ENCODE peak calls at places on chromosomes 6 and 20, in ten cellular contexts. One of them, this sample, is unnamed.

GRCh38 chr20:3889489-3890409 is 562 bp downstream of the PANK2 start:
- DNase-seq in H7: peak
- DNase-seq in right atrium auricular region: no peak
- DNase-seq in AG09309: no peak
- DNase-seq in CD8-positive, alpha-beta T cell: no peak
- DNase-seq in fibroblast of mammary gland: no peak
- DNase-seq in psoas muscle: peak
- DNase-seq in HL-60: peak
- DNase-seq in mucosa of descending colon: peak
- DNase-seq in HFF-Myc: no peak
- DNase-seq in this sample: no peak

GRCh38 chr6:112879920-112880413 is 532.8 kb downstream of the RFPL4B start:
- DNase-seq in H7: peak
- DNase-seq in right atrium auricular region: no peak
- DNase-seq in AG09309: no peak
- DNase-seq in CD8-positive, alpha-beta T cell: no peak
- DNase-seq in fibroblast of mammary gland: peak
- DNase-seq in psoas muscle: peak
- DNase-seq in HL-60: no peak
- DNase-seq in mucosa of descending colon: peak
- DNase-seq in HFF-Myc: no peak
- DNase-seq in this sample: peak

GRCh38 chr20:15449061-15449460 is 1111.6 kb upstream of the FLRT3 start:
- DNase-seq in H7: no peak
- DNase-seq in right atrium auricular region: no peak
- DNase-seq in AG09309: no peak
- DNase-seq in CD8-positive, alpha-beta T cell: no peak
- DNase-seq in fibroblast of mammary gland: no peak
- DNase-seq in psoas muscle: no peak
- DNase-seq in HL-60: no peak
- DNase-seq in mucosa of descending colon: no peak
- DNase-seq in HFF-Myc: no peak
- DNase-seq in this sample: no peak

GRCh38 chr6:1015819-1016218 is 296.1 kb upstream of the FOXQ1 start:
- DNase-seq in H7: no peak
- DNase-seq in right atrium auricular region: no peak
- DNase-seq in AG09309: no peak
- DNase-seq in CD8-positive, alpha-beta T cell: no peak
- DNase-seq in fibroblast of mammary gland: no peak
- DNase-seq in psoas muscle: no peak
- DNase-seq in HL-60: no peak
- DNase-seq in mucosa of descending colon: no peak
- DNase-seq in HFF-Myc: peak
- DNase-seq in this sample: peak

GRCh38 chr6:138272543-138273305 is 54.4 kb upstream of the PBOV1 start:
- DNase-seq in H7: no peak
- DNase-seq in right atrium auricular region: no peak
- DNase-seq in AG09309: no peak
- DNase-seq in CD8-positive, alpha-beta T cell: no peak
- DNase-seq in fibroblast of mammary gland: no peak
- DNase-seq in psoas muscle: no peak
- DNase-seq in HL-60: no peak
- DNase-seq in mucosa of descending colon: no peak
- DNase-seq in HFF-Myc: no peak
- DNase-seq in this sample: no peak

GRCh38 chr6:36139991-36140710 is 9.8 kb downstream of the MAPK13 start:
- DNase-seq in H7: peak
- DNase-seq in right atrium auricular region: no peak
- DNase-seq in AG09309: no peak
- DNase-seq in CD8-positive, alpha-beta T cell: no peak
- DNase-seq in fibroblast of mammary gland: no peak
- DNase-seq in psoas muscle: no peak
- DNase-seq in HL-60: no peak
- DNase-seq in mucosa of descending colon: no peak
- DNase-seq in HFF-Myc: no peak
- DNase-seq in this sample: no peak

GRCh38 chr6:129501401-129502051 is 208.5 kb downstream of the ARHGAP18 start:
- DNase-seq in H7: no peak
- DNase-seq in right atrium auricular region: no peak
- DNase-seq in AG09309: peak
- DNase-seq in CD8-positive, alpha-beta T cell: no peak
- DNase-seq in fibroblast of mammary gland: peak
- DNase-seq in psoas muscle: peak
- DNase-seq in HL-60: no peak
- DNase-seq in mucosa of descending colon: no peak
- DNase-seq in HFF-Myc: peak
- DNase-seq in this sample: peak

GRCh38 chr20:63363981-63364536 is 2.9 kb upstream of the CHRNA4 start:
- DNase-seq in H7: no peak
- DNase-seq in right atrium auricular region: no peak
- DNase-seq in AG09309: no peak
- DNase-seq in CD8-positive, alpha-beta T cell: no peak
- DNase-seq in fibroblast of mammary gland: no peak
- DNase-seq in psoas muscle: no peak
- DNase-seq in HL-60: no peak
- DNase-seq in mucosa of descending colon: no peak
- DNase-seq in HFF-Myc: no peak
- DNase-seq in this sample: no peak

GRCh38 chr6:7671076-7671475 is 54.8 kb upstream of the BMP6 start:
- DNase-seq in H7: no peak
- DNase-seq in right atrium auricular region: no peak
- DNase-seq in AG09309: peak
- DNase-seq in CD8-positive, alpha-beta T cell: no peak
- DNase-seq in fibroblast of mammary gland: peak
- DNase-seq in psoas muscle: no peak
- DNase-seq in HL-60: no peak
- DNase-seq in mucosa of descending colon: no peak
- DNase-seq in HFF-Myc: no peak
- DNase-seq in this sample: peak

GRCh38 chr20:62352402-62353288 is 14.5 kb downstream of the LAMA5 start:
- DNase-seq in H7: no peak
- DNase-seq in right atrium auricular region: peak
- DNase-seq in AG09309: no peak
- DNase-seq in CD8-positive, alpha-beta T cell: no peak
- DNase-seq in fibroblast of mammary gland: peak
- DNase-seq in psoas muscle: peak
- DNase-seq in HL-60: no peak
- DNase-seq in mucosa of descending colon: no peak
- DNase-seq in HFF-Myc: no peak
- DNase-seq in this sample: no peak

GRCh38 chr20:64055893-64056638 is 6.6 kb upstream of the SOX18 start:
- DNase-seq in H7: peak
- DNase-seq in right atrium auricular region: no peak
- DNase-seq in AG09309: no peak
- DNase-seq in CD8-positive, alpha-beta T cell: no peak
- DNase-seq in fibroblast of mammary gland: no peak
- DNase-seq in psoas muscle: peak
- DNase-seq in HL-60: no peak
- DNase-seq in mucosa of descending colon: no peak
- DNase-seq in HFF-Myc: no peak
- DNase-seq in this sample: no peak

GRCh38 chr6:162964703-162965140 is 236.9 kb downstream of the PACRG start:
- DNase-seq in H7: no peak
- DNase-seq in right atrium auricular region: no peak
- DNase-seq in AG09309: peak
- DNase-seq in CD8-positive, alpha-beta T cell: no peak
- DNase-seq in fibroblast of mammary gland: peak
- DNase-seq in psoas muscle: peak
- DNase-seq in HL-60: no peak
- DNase-seq in mucosa of descending colon: peak
- DNase-seq in HFF-Myc: peak
- DNase-seq in this sample: peak

GRCh38 chr6:121485359-121485809 is 49.9 kb downstream of the GJA1 start:
- DNase-seq in H7: no peak
- DNase-seq in right atrium auricular region: no peak
- DNase-seq in AG09309: peak
- DNase-seq in CD8-positive, alpha-beta T cell: no peak
- DNase-seq in fibroblast of mammary gland: peak
- DNase-seq in psoas muscle: no peak
- DNase-seq in HL-60: no peak
- DNase-seq in mucosa of descending colon: no peak
- DNase-seq in HFF-Myc: no peak
- DNase-seq in this sample: peak

GRCh38 chr20:45967551-45968080 is 4.4 kb downstream of the ZNF335 start:
- DNase-seq in H7: peak
- DNase-seq in right atrium auricular region: no peak
- DNase-seq in AG09309: no peak
- DNase-seq in CD8-positive, alpha-beta T cell: no peak
- DNase-seq in fibroblast of mammary gland: no peak
- DNase-seq in psoas muscle: no peak
- DNase-seq in HL-60: no peak
- DNase-seq in mucosa of descending colon: no peak
- DNase-seq in HFF-Myc: no peak
- DNase-seq in this sample: no peak

GRCh38 chr20:45970646-45971424 is 1.2 kb downstream of the ZNF335 start:
- DNase-seq in H7: peak
- DNase-seq in right atrium auricular region: no peak
- DNase-seq in AG09309: no peak
- DNase-seq in CD8-positive, alpha-beta T cell: no peak
- DNase-seq in fibroblast of mammary gland: peak
- DNase-seq in psoas muscle: no peak
- DNase-seq in HL-60: no peak
- DNase-seq in mucosa of descending colon: peak
- DNase-seq in HFF-Myc: no peak
- DNase-seq in this sample: peak

GRCh38 chr20:45969712-45970634 is 2.0 kb downstream of the ZNF335 start:
- DNase-seq in H7: peak
- DNase-seq in right atrium auricular region: no peak
- DNase-seq in AG09309: no peak
- DNase-seq in CD8-positive, alpha-beta T cell: no peak
- DNase-seq in fibroblast of mammary gland: peak
- DNase-seq in psoas muscle: peak
- DNase-seq in HL-60: peak
- DNase-seq in mucosa of descending colon: peak
- DNase-seq in HFF-Myc: peak
- DNase-seq in this sample: peak

GRCh38 chr20:45968081-45968671 is 3.8 kb downstream of the ZNF335 start:
- DNase-seq in H7: no peak
- DNase-seq in right atrium auricular region: no peak
- DNase-seq in AG09309: no peak
- DNase-seq in CD8-positive, alpha-beta T cell: no peak
- DNase-seq in fibroblast of mammary gland: peak
- DNase-seq in psoas muscle: peak
- DNase-seq in HL-60: no peak
- DNase-seq in mucosa of descending colon: no peak
- DNase-seq in HFF-Myc: no peak
- DNase-seq in this sample: no peak

GRCh38 chr20:45968801-45969711 is 2.9 kb downstream of the ZNF335 start:
- DNase-seq in H7: no peak
- DNase-seq in right atrium auricular region: no peak
- DNase-seq in AG09309: no peak
- DNase-seq in CD8-positive, alpha-beta T cell: no peak
- DNase-seq in fibroblast of mammary gland: peak
- DNase-seq in psoas muscle: peak
- DNase-seq in HL-60: no peak
- DNase-seq in mucosa of descending colon: no peak
- DNase-seq in HFF-Myc: no peak
- DNase-seq in this sample: peak
- H3K4me3 ChIP-seq in H7: no peak
- H3K4me3 ChIP-seq in right atrium auricular region: no peak
- H3K4me3 ChIP-seq in AG09309: no peak
- H3K4me3 ChIP-seq in CD8-positive, alpha-beta T cell: no peak
- H3K4me3 ChIP-seq in fibroblast of mammary gland: peak
- H3K4me3 ChIP-seq in psoas muscle: peak
- H3K4me3 ChIP-seq in HL-60: no peak
- H3K4me3 ChIP-seq in mucosa of descending colon: no peak
- H3K4me3 ChIP-seq in HFF-Myc: peak
- H3K4me3 ChIP-seq in this sample: peak

DNA sequence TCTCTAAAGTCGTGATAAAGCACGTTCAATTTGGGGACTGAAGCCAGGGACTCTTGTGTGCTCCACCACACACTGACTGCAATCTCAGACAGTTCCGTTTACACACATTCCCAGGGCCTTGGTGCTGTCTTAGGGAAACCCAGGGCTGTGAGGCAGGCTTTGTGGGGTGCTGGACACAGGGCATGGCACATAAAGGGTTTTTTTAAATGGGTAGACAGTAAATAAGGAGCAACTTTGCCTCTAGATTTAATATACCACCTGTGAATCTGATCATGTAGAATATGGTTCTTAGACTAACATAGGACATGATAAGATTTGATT is 2.3 kb downstream of the ENTPD6 start:
- DNase-seq in H7: no peak
- DNase-seq in right atrium auricular region: no peak
- DNase-seq in AG09309: no peak
- DNase-seq in CD8-positive, alpha-beta T cell: no peak
- DNase-seq in fibroblast of mammary gland: no peak
- DNase-seq in psoas muscle: no peak
- DNase-seq in HL-60: no peak
- DNase-seq in mucosa of descending colon: no peak
- DNase-seq in HFF-Myc: no peak
- DNase-seq in this sample: no peak
- H3K4me3 ChIP-seq in H7: no peak
- H3K4me3 ChIP-seq in right atrium auricular region: peak
- H3K4me3 ChIP-seq in AG09309: no peak
- H3K4me3 ChIP-seq in CD8-positive, alpha-beta T cell: no peak
- H3K4me3 ChIP-seq in fibroblast of mammary gland: no peak
- H3K4me3 ChIP-seq in psoas muscle: no peak
- H3K4me3 ChIP-seq in HL-60: no peak
- H3K4me3 ChIP-seq in mucosa of descending colon: no peak
- H3K4me3 ChIP-seq in HFF-Myc: no peak
- H3K4me3 ChIP-seq in this sample: no peak

GRCh38 chr6:127506894-127507293 is 12.2 kb downstream of the MTCL3 start:
- DNase-seq in H7: no peak
- DNase-seq in right atrium auricular region: no peak
- DNase-seq in AG09309: no peak
- DNase-seq in CD8-positive, alpha-beta T cell: no peak
- DNase-seq in fibroblast of mammary gland: no peak
- DNase-seq in psoas muscle: no peak
- DNase-seq in HL-60: no peak
- DNase-seq in mucosa of descending colon: no peak
- DNase-seq in HFF-Myc: no peak
- DNase-seq in this sample: no peak

DNA sequence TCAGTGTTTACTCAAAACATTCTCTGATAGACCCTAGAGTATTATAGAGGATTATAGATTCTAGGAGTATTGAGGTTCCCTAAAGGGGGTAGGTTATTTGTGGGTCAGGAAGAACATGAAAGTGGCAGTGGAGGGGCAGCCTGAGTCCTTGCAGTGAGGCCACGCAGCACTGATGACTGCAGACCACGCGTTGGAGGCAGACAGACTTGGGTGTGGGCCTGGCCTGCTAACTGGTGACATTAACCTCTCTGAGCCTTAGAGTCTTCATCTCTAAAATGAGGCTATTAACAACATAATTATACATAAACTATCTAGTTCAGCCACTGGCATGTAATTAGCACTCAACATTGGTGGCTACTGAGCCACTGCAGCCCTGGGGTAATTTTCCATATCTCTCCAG is 16.1 kb downstream of the MTCL3 start:
- DNase-seq in H7: no peak
- DNase-seq in right atrium auricular region: no peak
- DNase-seq in AG09309: no peak
- DNase-seq in CD8-positive, alpha-beta T cell: no peak
- DNase-seq in fibroblast of mammary gland: no peak
- DNase-seq in psoas muscle: no peak
- DNase-seq in HL-60: no peak
- DNase-seq in mucosa of descending colon: no peak
- DNase-seq in HFF-Myc: no peak
- DNase-seq in this sample: no peak
- H3K4me3 ChIP-seq in H7: no peak
- H3K4me3 ChIP-seq in right atrium auricular region: no peak
- H3K4me3 ChIP-seq in AG09309: no peak
- H3K4me3 ChIP-seq in CD8-positive, alpha-beta T cell: no peak
- H3K4me3 ChIP-seq in fibroblast of mammary gland: no peak
- H3K4me3 ChIP-seq in psoas muscle: no peak
- H3K4me3 ChIP-seq in HL-60: no peak
- H3K4me3 ChIP-seq in mucosa of descending colon: no peak
- H3K4me3 ChIP-seq in HFF-Myc: no peak
- H3K4me3 ChIP-seq in this sample: no peak

GRCh38 chr20:49635829-49636228 is 67.9 kb upstream of the PTGIS start:
- DNase-seq in H7: no peak
- DNase-seq in right atrium auricular region: no peak
- DNase-seq in AG09309: no peak
- DNase-seq in CD8-positive, alpha-beta T cell: no peak
- DNase-seq in fibroblast of mammary gland: no peak
- DNase-seq in psoas muscle: no peak
- DNase-seq in HL-60: no peak
- DNase-seq in mucosa of descending colon: no peak
- DNase-seq in HFF-Myc: no peak
- DNase-seq in this sample: no peak
- H3K4me3 ChIP-seq in H7: no peak
- H3K4me3 ChIP-seq in right atrium auricular region: no peak
- H3K4me3 ChIP-seq in AG09309: no peak
- H3K4me3 ChIP-seq in CD8-positive, alpha-beta T cell: no peak
- H3K4me3 ChIP-seq in fibroblast of mammary gland: no peak
- H3K4me3 ChIP-seq in psoas muscle: no peak
- H3K4me3 ChIP-seq in HL-60: no peak
- H3K4me3 ChIP-seq in mucosa of descending colon: no peak
- H3K4me3 ChIP-seq in HFF-Myc: no peak
- H3K4me3 ChIP-seq in this sample: no peak